ENCODE peak calls at places on chromosomes 3 and 15, in four cellular contexts. One of them, this sample, is unnamed.

GRCh38 chr3:72485649-72486048 is 362.6 kb downstream of the SHQ1 start:
- DNase-seq in upper lobe of right lung: no peak
- DNase-seq in ovary: no peak
- DNase-seq in A549: no peak
- DNase-seq in this sample: no peak

GRCh38 chr3:126351086-126351770 is 6.0 kb downstream of the KLF15 start:
- DNase-seq in A549: no peak
- DNase-seq in upper lobe of right lung: peak; percentile 46
- DNase-seq in ovary: peak; percentile 27
- DNase-seq in this sample: no peak

GRCh38 chr15:56468271-56468912 is 3.5 kb upstream of the MNS1 start:
- DNase-seq in upper lobe of right lung: no peak
- DNase-seq in ovary: no peak
- DNase-seq in A549: no peak
- DNase-seq in this sample: no peak

GRCh38 chr3:119507404-119507803 is 9.1 kb downstream of the TIMMDC1 start:
- DNase-seq in upper lobe of right lung: no peak
- DNase-seq in ovary: no peak
- DNase-seq in A549: no peak
- DNase-seq in this sample: no peak

GRCh38 chr3:133880287-133880686 is 15.4 kb downstream of the RAB6B start:
- DNase-seq in upper lobe of right lung: peak; percentile 31
- DNase-seq in ovary: no peak
- DNase-seq in A549: no peak
- DNase-seq in this sample: no peak

GRCh38 chr15:58454950-58455401 is 23.2 kb downstream of the LIPC start:
- DNase-seq in A549: no peak
- DNase-seq in ovary: no peak
- DNase-seq in upper lobe of right lung: no peak
- DNase-seq in this sample: no peak

GRCh38 chr3:156158656-156159295 is 38.4 kb downstream of the KCNAB1 start:
- DNase-seq in ovary: no peak
- DNase-seq in upper lobe of right lung: no peak
- DNase-seq in A549: no peak
- DNase-seq in this sample: no peak

GRCh38 chr3:16069149-16069922 is 105.1 kb upstream of the GALNT15 start:
- DNase-seq in upper lobe of right lung: no peak
- DNase-seq in ovary: no peak
- DNase-seq in A549: peak; percentile 57
- DNase-seq in this sample: no peak

GRCh38 chr3:53776494-53777101 is 69.6 kb downstream of the CHDH start:
- DNase-seq in A549: no peak
- DNase-seq in upper lobe of right lung: no peak
- DNase-seq in ovary: no peak
- DNase-seq in this sample: no peak

GRCh38 chr3:13600950-13601691 is 52.2 kb downstream of the FBLN2 start:
- DNase-seq in upper lobe of right lung: no peak
- DNase-seq in A549: peak; percentile 20
- DNase-seq in ovary: peak; percentile 10
- DNase-seq in this sample: peak; percentile 96

GRCh38 chr3:140580746-140581145 is 97.1 kb upstream of the TRIM42 start:
- DNase-seq in upper lobe of right lung: no peak
- DNase-seq in ovary: no peak
- DNase-seq in A549: no peak
- DNase-seq in this sample: no peak

GRCh38 chr3:47250309-47251060 is 32.1 kb downstream of the KIF9 start:
- DNase-seq in ovary: peak; percentile 17
- DNase-seq in A549: peak; percentile 28
- DNase-seq in upper lobe of right lung: peak; percentile 67
- DNase-seq in this sample: no peak

GRCh38 chr15:28127036-28127435 is 27.9 kb upstream of the OCA2 start:
- DNase-seq in A549: no peak
- DNase-seq in ovary: no peak
- DNase-seq in upper lobe of right lung: peak; percentile 41
- DNase-seq in this sample: no peak

GRCh38 chr3:183259621-183260020 is 6.6 kb downstream of the B3GNT5 start:
- DNase-seq in A549: no peak
- DNase-seq in ovary: no peak
- DNase-seq in upper lobe of right lung: no peak
- DNase-seq in this sample: no peak

GRCh38 chr3:105458518-105459215 is 92.0 kb downstream of the ALCAM start:
- DNase-seq in ovary: no peak
- DNase-seq in upper lobe of right lung: no peak
- DNase-seq in A549: no peak
- DNase-seq in this sample: no peak

GRCh38 chr3:126760541-126760940 is 56.5 kb downstream of the CHCHD6 start:
- DNase-seq in ovary: no peak
- DNase-seq in A549: no peak
- DNase-seq in upper lobe of right lung: no peak
- DNase-seq in this sample: no peak

GRCh38 chr3:48356419-48356818 is 15.6 kb upstream of the FBXW12 start:
- DNase-seq in ovary: no peak
- DNase-seq in upper lobe of right lung: no peak
- DNase-seq in A549: no peak
- DNase-seq in this sample: no peak

GRCh38 chr3:72754582-72754981 is 93.7 kb downstream of the SHQ1 start:
- DNase-seq in A549: no peak
- DNase-seq in upper lobe of right lung: no peak
- DNase-seq in ovary: no peak
- DNase-seq in this sample: peak; percentile 68

GRCh38 chr3:107184375-107184774 is 192.9 kb upstream of the CCDC54 start:
- DNase-seq in A549: no peak
- DNase-seq in ovary: no peak
- DNase-seq in upper lobe of right lung: no peak
- DNase-seq in this sample: no peak

GRCh38 chr3:19029837-19030835 is 118.2 kb upstream of the KCNH8 start:
- DNase-seq in ovary: no peak
- DNase-seq in A549: no peak
- DNase-seq in upper lobe of right lung: no peak
- DNase-seq in this sample: peak; percentile 26

GRCh38 chr3:23830869-23831484 is 25.2 kb downstream of the UBE2E1 start:
- DNase-seq in upper lobe of right lung: no peak
- DNase-seq in A549: no peak
- DNase-seq in ovary: no peak
- DNase-seq in this sample: peak; percentile 24

GRCh38 chr3:26963356-26963742 is 340.8 kb downstream of the LRRC3B start:
- DNase-seq in A549: no peak
- DNase-seq in upper lobe of right lung: no peak
- DNase-seq in ovary: no peak
- DNase-seq in this sample: no peak

GRCh38 chr15:58066042-58066867 is 744 bp upstream of the ALDH1A2 start:
- DNase-seq in A549: peak; percentile 69
- DNase-seq in upper lobe of right lung: peak; percentile 87
- DNase-seq in ovary: peak; percentile 88
- DNase-seq in this sample: no peak

GRCh38 chr15:51094606-51095569 is at the start of gene TNFAIP8L3:
- DNase-seq in upper lobe of right lung: peak; percentile 66
- DNase-seq in ovary: peak; percentile 77
- DNase-seq in A549: peak; percentile 44
- DNase-seq in this sample: no peak

GRCh38 chr3:13264468-13264795 is 155.7 kb downstream of the NUP210 start:
- DNase-seq in upper lobe of right lung: no peak
- DNase-seq in ovary: no peak
- DNase-seq in A549: no peak
- DNase-seq in this sample: no peak

GRCh38 chr3:25840099-25840498 is 50.2 kb downstream of the OXSM start:
- DNase-seq in ovary: no peak
- DNase-seq in upper lobe of right lung: no peak
- DNase-seq in A549: no peak
- DNase-seq in this sample: no peak

GRCh38 chr3:11157406-11157805 is 3.1 kb downstream of the HRH1 start:
- DNase-seq in upper lobe of right lung: no peak
- DNase-seq in A549: no peak
- DNase-seq in ovary: no peak
- DNase-seq in this sample: no peak

GRCh38 chr3:111484666-111485065 is 57.3 kb upstream of the CD96 start:
- DNase-seq in A549: no peak
- DNase-seq in ovary: no peak
- DNase-seq in upper lobe of right lung: no peak
- DNase-seq in this sample: no peak

GRCh38 chr3:53258600-53259426 is 3.0 kb upstream of the TKT start:
- DNase-seq in upper lobe of right lung: no peak
- DNase-seq in A549: no peak
- DNase-seq in ovary: no peak
- DNase-seq in this sample: no peak

GRCh38 chr3:185584681-185585080 is 1.4 kb upstream of the SENP2 start:
- DNase-seq in ovary: no peak
- DNase-seq in upper lobe of right lung: no peak
- DNase-seq in A549: no peak
- DNase-seq in this sample: no peak

GRCh38 chr3:48038971-48039481 is 22.8 kb upstream of the MAP4 start:
- DNase-seq in upper lobe of right lung: no peak
- DNase-seq in A549: no peak
- DNase-seq in ovary: no peak
- DNase-seq in this sample: no peak

GRCh38 chr15:42593143-42593542 is 17.7 kb downstream of the STARD9 start:
- DNase-seq in ovary: peak; percentile 51
- DNase-seq in A549: no peak
- DNase-seq in upper lobe of right lung: no peak
- DNase-seq in this sample: no peak

GRCh38 chr3:99502871-99503270 is 135.5 kb upstream of the COL8A1 start:
- DNase-seq in ovary: no peak
- DNase-seq in upper lobe of right lung: no peak
- DNase-seq in A549: no peak
- DNase-seq in this sample: no peak

GRCh38 chr3:56826831-56827722 is 25.3 kb upstream of the ARHGEF3 start:
- DNase-seq in upper lobe of right lung: no peak
- DNase-seq in A549: no peak
- DNase-seq in ovary: no peak
- DNase-seq in this sample: no peak
- H3K27ac ChIP-seq in upper lobe of right lung: no peak overlapping the region
- H3K27ac ChIP-seq in A549: no peak overlapping the region
- H3K27ac ChIP-seq in ovary: no peak overlapping the region
- H3K27ac ChIP-seq in this sample: no peak overlapping the region

DNA sequence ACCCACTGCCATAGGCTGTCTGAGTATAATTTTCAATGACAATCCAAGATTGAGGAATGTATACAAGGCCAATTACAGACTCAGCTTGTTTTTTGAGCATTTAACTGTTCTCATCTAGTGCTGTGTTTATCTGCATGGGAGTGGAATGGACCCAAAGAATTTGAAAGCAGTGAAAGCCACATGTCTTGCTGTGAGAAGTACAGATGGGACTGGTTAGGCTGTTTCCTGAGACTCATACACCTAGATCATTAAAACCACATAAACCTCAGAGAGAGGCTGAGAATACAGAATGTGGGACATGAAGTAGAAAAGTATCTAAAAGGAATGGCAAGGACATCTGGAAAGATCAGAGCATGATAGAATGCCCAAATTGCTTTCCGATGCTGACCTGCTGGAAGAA is 224.6 kb downstream of the NLGN1 start:
- DNase-seq in A549: no peak
- DNase-seq in upper lobe of right lung: no peak
- DNase-seq in ovary: no peak
- DNase-seq in this sample: no peak
- H3K27ac ChIP-seq in A549: no peak overlapping the region
- H3K27ac ChIP-seq in upper lobe of right lung: no peak overlapping the region
- H3K27ac ChIP-seq in ovary: no peak overlapping the region
- H3K27ac ChIP-seq in this sample: no peak overlapping the region

GRCh38 chr3:141810161-141810560 is 47.0 kb downstream of the GRK7 start:
- DNase-seq in upper lobe of right lung: no peak
- DNase-seq in ovary: no peak
- DNase-seq in A549: no peak
- DNase-seq in this sample: no peak

GRCh38 chr3:141804447-141804777 is 41.2 kb downstream of the GRK7 start:
- DNase-seq in ovary: no peak
- DNase-seq in A549: no peak
- DNase-seq in upper lobe of right lung: no peak
- DNase-seq in this sample: no peak

GRCh38 chr3:141804778-141805639 is 41.8 kb downstream of the GRK7 start:
- DNase-seq in upper lobe of right lung: no peak
- DNase-seq in A549: no peak
- DNase-seq in ovary: no peak
- DNase-seq in this sample: no peak

GRCh38 chr3:141812091-141812490 is 48.9 kb downstream of the GRK7 start:
- DNase-seq in A549: no peak
- DNase-seq in ovary: no peak
- DNase-seq in upper lobe of right lung: no peak
- DNase-seq in this sample: no peak

DNA sequence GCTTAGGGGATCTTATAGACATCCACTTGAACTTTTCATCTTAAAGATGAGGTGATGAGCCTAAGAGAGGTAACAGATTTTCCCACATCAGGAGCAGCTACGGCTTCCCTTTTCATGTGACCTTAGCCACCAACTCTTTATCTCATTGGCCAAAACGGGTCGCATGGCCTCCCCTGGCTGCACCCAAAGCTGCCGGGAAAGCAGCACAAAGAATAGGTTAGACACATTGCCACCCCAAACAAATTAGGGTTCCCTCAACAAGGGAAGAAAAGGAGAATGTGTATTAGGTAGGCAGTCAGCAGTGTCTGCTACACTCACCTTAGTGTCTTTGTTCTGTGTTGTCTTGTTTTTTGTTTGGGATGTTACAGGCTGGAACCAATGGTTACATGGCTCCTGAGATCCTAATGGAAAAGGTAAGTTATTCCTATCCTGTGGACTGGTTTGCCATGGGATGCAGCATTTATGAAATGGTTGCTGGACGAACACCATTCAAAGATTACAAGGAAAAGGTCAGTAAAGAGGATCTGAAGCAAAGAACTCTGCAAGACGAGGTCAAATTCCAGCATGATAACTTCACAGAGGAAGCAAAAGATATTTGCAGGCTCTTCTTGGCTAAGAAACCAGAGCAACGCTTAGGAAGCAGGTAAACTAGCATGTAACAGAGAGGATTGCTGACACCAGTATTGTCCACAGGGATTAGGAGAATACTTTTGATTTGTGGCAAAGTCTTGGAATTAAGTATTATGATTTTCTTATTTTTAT is 44.2 kb downstream of the GRK7 start:
- DNase-seq in A549: no peak
- DNase-seq in upper lobe of right lung: no peak
- DNase-seq in ovary: no peak
- DNase-seq in this sample: no peak
- H3K27ac ChIP-seq in A549: no peak overlapping the region
- H3K27ac ChIP-seq in upper lobe of right lung: no peak overlapping the region
- H3K27ac ChIP-seq in ovary: no peak overlapping the region
- H3K27ac ChIP-seq in this sample: no peak overlapping the region

GRCh38 chr3:195150194-195151118 is 120.5 kb downstream of the XXYLT1 start:
- DNase-seq in upper lobe of right lung: peak; percentile 88
- DNase-seq in ovary: peak; percentile 82
- DNase-seq in A549: no peak
- DNase-seq in this sample: peak; percentile 60
- H3K27ac ChIP-seq in upper lobe of right lung: peak overlapping the region; percentile 85
- H3K27ac ChIP-seq in ovary: peak overlapping the region; percentile 50
- H3K27ac ChIP-seq in A549: no peak overlapping the region
- H3K27ac ChIP-seq in this sample: peak overlapping the region; percentile 85

This sample was measured in epithelial cell of prostate.